ENCODE peak calls at places on chromosomes 13 and 19, in nine cellular contexts. C, K, P, N, L, X, E, T and U are unnamed samples.

GRCh38 chr13:35866801-35867200 is 264.4 kb downstream of the DCLK1 start:
- DNase-seq in C (no peak), K (peak), P (no peak), N (no peak), L (no peak), X (no peak), E (no peak), T (no peak), U (no peak)

GRCh38 chr19:48552406-48553322 is 692 bp downstream of the SULT2B1 start:
- DNase-seq in C (no peak), K (no peak), P (no peak), N (no peak), L (peak), X (no peak), E (no peak), T (no peak), U (no peak)

GRCh38 chr13:47901451-47901850 is 99.6 kb downstream of the SUCLA2 start:
- DNase-seq in C (peak), K (no peak), P (no peak), N (no peak), L (peak), X (no peak), E (no peak), T (no peak), U (no peak)

GRCh38 chr13:45474584-45475454 is 10.1 kb downstream of the COG3 start:
- DNase-seq in C (no peak), K (no peak), P (no peak), N (no peak), L (no peak), X (no peak), E (no peak), T (no peak), U (no peak)

GRCh38 chr19:19866599-19867248 is 1.0 kb downstream of the ZNF253 start:
- DNase-seq in C (peak), K (no peak), P (peak), N (no peak), L (peak), X (peak), E (no peak), T (peak), U (no peak)

GRCh38 chr13:101211261-101211660 is 205.0 kb downstream of the NALCN start:
- DNase-seq in C (no peak), K (no peak), P (no peak), N (no peak), L (peak), X (no peak), E (no peak), T (no peak), U (no peak)

GRCh38 chr19:13978306-13978705 is 26.0 kb downstream of the DCAF15 start:
- DNase-seq in C (peak), K (peak), P (peak), N (no peak), L (peak), X (no peak), E (peak), T (no peak), U (peak)

GRCh38 chr19:36049080-36049698 is 4.9 kb downstream of the THAP8 start:
- DNase-seq in C (no peak), K (no peak), P (no peak), N (no peak), L (peak), X (no peak), E (no peak), T (no peak), U (no peak)

GRCh38 chr13:46962286-46962941 is 65.6 kb upstream of the HTR2A start:
- DNase-seq in C (peak), K (no peak), P (no peak), N (peak), L (peak), X (no peak), E (no peak), T (no peak), U (no peak)

GRCh38 chr13:109904218-109904617 is 117.8 kb upstream of the IRS2 start:
- DNase-seq in C (no peak), K (no peak), P (no peak), N (no peak), L (peak), X (no peak), E (no peak), T (no peak), U (no peak)

GRCh38 chr19:33064778-33065550 is at the start of gene RHPN2:
- DNase-seq in C (peak), K (peak), P (peak), N (peak), L (peak), X (peak), E (no peak), T (peak), U (peak)

GRCh38 chr19:48556163-48556562 is 4.2 kb downstream of the SULT2B1 start:
- DNase-seq in C (no peak), K (no peak), P (no peak), N (no peak), L (peak), X (no peak), E (no peak), T (no peak), U (peak)

GRCh38 chr13:113297370-113297871 is 382 bp downstream of the LAMP1 start:
- DNase-seq in C (no peak), K (no peak), P (no peak), N (peak), L (peak), X (peak), E (no peak), T (peak), U (no peak)

GRCh38 chr19:33374406-33374703 is 846 bp downstream of the CEBPG start:
- DNase-seq in C (peak), K (no peak), P (no peak), N (no peak), L (no peak), X (no peak), E (no peak), T (no peak), U (no peak)

GRCh38 chr19:35342430-35342829 is 5.3 kb upstream of the FFAR1 start:
- DNase-seq in C (no peak), K (peak), P (no peak), N (no peak), L (no peak), X (no peak), E (no peak), T (no peak), U (no peak)

GRCh38 chr19:39146686-39147450 is 21.3 kb downstream of the PAK4 start:
- DNase-seq in C (no peak), K (no peak), P (no peak), N (no peak), L (no peak), X (no peak), E (no peak), T (no peak), U (no peak)

GRCh38 chr19:13051581-13052165 is 51.0 kb downstream of the LYL1 start:
- DNase-seq in C (peak), K (peak), P (no peak), N (peak), L (no peak), X (no peak), E (no peak), T (no peak), U (peak)

GRCh38 chr13:35891486-35891885 is 239.7 kb downstream of the DCLK1 start:
- DNase-seq in C (no peak), K (no peak), P (no peak), N (no peak), L (peak), X (no peak), E (no peak), T (no peak), U (no peak)

GRCh38 chr19:56333506-56333905 is 18.9 kb upstream of the ZSCAN5A start:
- DNase-seq in C (peak), K (no peak), P (no peak), N (peak), L (peak), X (no peak), E (no peak), T (peak), U (peak)